ENCODE peak calls at places on chromosomes 5 and 9, in four cellular contexts. One of them, this sample, is unnamed. For H3K4me1, H3K27me3 and H3K9me3, the result is how much of the 10 kb centered on the place peaks cover.

GRCh38 chr5:158471179-158471924 is 612.4 kb upstream of the CLINT1 start:
- DNase-seq in MM.1S: no peak
- DNase-seq in uterus: no peak
- DNase-seq in cardiac muscle cell: no peak
- DNase-seq in this sample: no peak

GRCh38 chr5:851076-851475 is 290 bp upstream of the ZDHHC11 start:
- DNase-seq in MM.1S: no peak
- DNase-seq in cardiac muscle cell: no peak
- DNase-seq in uterus: peak
- DNase-seq in this sample: no peak

GRCh38 chr5:180113660-180114303 is 42.2 kb upstream of the RNF130 start:
- DNase-seq in cardiac muscle cell: no peak
- DNase-seq in MM.1S: no peak
- DNase-seq in uterus: no peak
- DNase-seq in this sample: peak

GRCh38 chr9:87346061-87346665 is 151.5 kb upstream of the DAPK1 start:
- DNase-seq in MM.1S: no peak
- DNase-seq in cardiac muscle cell: no peak
- DNase-seq in uterus: no peak
- DNase-seq in this sample: no peak

GRCh38 chr5:18433336-18433735 is 799.1 kb downstream of the TAF11L14 start:
- DNase-seq in MM.1S: no peak
- DNase-seq in cardiac muscle cell: peak
- DNase-seq in uterus: no peak
- DNase-seq in this sample: no peak

GRCh38 chr5:176806137-176806536 is 4.2 kb upstream of the UNC5A start:
- DNase-seq in uterus: no peak
- DNase-seq in cardiac muscle cell: peak
- DNase-seq in MM.1S: no peak
- DNase-seq in this sample: no peak

GRCh38 chr9:117782931-117783788 is 79.0 kb downstream of the TLR4 start:
- DNase-seq in uterus: peak
- DNase-seq in cardiac muscle cell: peak
- DNase-seq in MM.1S: peak
- DNase-seq in this sample: peak

GRCh38 chr9:127166651-127167524 is 44.5 kb upstream of the ANGPTL2 start:
- DNase-seq in cardiac muscle cell: no peak
- DNase-seq in MM.1S: peak
- DNase-seq in uterus: peak
- DNase-seq in this sample: no peak

GRCh38 chr9:89113851-89114250 is 64.8 kb downstream of the SHC3 start:
- DNase-seq in cardiac muscle cell: no peak
- DNase-seq in MM.1S: no peak
- DNase-seq in uterus: no peak
- DNase-seq in this sample: no peak

GRCh38 chr5:134887593-134888159 is 13.5 kb downstream of the TXNDC15 start:
- DNase-seq in uterus: no peak
- DNase-seq in MM.1S: no peak
- DNase-seq in cardiac muscle cell: no peak
- DNase-seq in this sample: no peak

GRCh38 chr5:39657943-39658342 is 233.2 kb upstream of the DAB2 start:
- DNase-seq in uterus: no peak
- DNase-seq in cardiac muscle cell: no peak
- DNase-seq in MM.1S: peak
- DNase-seq in this sample: no peak

GRCh38 chr9:129631673-129632129 is 5.7 kb downstream of the NTMT1 start:
- DNase-seq in uterus: no peak
- DNase-seq in cardiac muscle cell: no peak
- DNase-seq in MM.1S: no peak
- DNase-seq in this sample: no peak
- H3K4me1 ChIP-seq in uterus: under half
- H3K4me1 ChIP-seq in cardiac muscle cell: under half
- H3K4me1 ChIP-seq in MM.1S: under half
- H3K4me1 ChIP-seq in this sample: under half

GRCh38 chr9:69153707-69154521 is 20.2 kb upstream of the TJP2 start:
- DNase-seq in cardiac muscle cell: no peak
- DNase-seq in uterus: no peak
- DNase-seq in MM.1S: no peak
- DNase-seq in this sample: no peak

GRCh38 chr9:69149321-69149807 is 24.7 kb upstream of the TJP2 start:
- DNase-seq in uterus: no peak
- DNase-seq in cardiac muscle cell: peak
- DNase-seq in MM.1S: no peak
- DNase-seq in this sample: peak

GRCh38 chr9:69147041-69147834 is 26.8 kb upstream of the TJP2 start:
- DNase-seq in cardiac muscle cell: no peak
- DNase-seq in uterus: no peak
- DNase-seq in MM.1S: no peak
- DNase-seq in this sample: peak

GRCh38 chr9:69155341-69156030 is 18.6 kb upstream of the TJP2 start:
- DNase-seq in uterus: no peak
- DNase-seq in MM.1S: no peak
- DNase-seq in cardiac muscle cell: no peak
- DNase-seq in this sample: no peak

DNA sequence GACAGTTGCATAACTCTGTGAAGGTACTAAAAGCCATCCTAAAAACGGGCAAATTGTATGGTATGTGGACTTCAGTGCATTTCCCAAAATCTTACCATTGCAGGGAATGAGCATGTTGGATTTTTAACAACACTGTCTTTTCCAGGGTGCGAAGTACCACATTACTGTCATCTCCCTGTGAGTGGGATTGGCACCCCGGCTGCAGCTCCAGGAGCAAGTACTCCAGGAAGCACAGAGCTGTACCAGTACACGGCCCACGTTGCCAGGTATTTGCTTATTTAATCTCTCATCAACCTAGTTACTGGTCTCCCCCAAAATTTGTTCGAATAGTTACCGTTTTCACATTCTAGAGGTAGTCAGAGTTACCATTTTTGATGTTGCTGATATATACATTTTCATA is 22.6 kb upstream of the TJP2 start:
- DNase-seq in cardiac muscle cell: no peak
- DNase-seq in uterus: no peak
- DNase-seq in MM.1S: no peak
- DNase-seq in this sample: no peak
- H3K27me3 ChIP-seq in cardiac muscle cell: under half
- H3K27me3 ChIP-seq in uterus: under half
- H3K27me3 ChIP-seq in MM.1S: under half
- H3K27me3 ChIP-seq in this sample: under half

GRCh38 chr9:92614123-92614510 is 55.8 kb downstream of the IPPK start:
- DNase-seq in uterus: peak
- DNase-seq in cardiac muscle cell: no peak
- DNase-seq in MM.1S: no peak
- DNase-seq in this sample: no peak
- H3K9me3 ChIP-seq in uterus: under half
- H3K9me3 ChIP-seq in cardiac muscle cell: under half
- H3K9me3 ChIP-seq in MM.1S: under half
- H3K9me3 ChIP-seq in this sample: under half

GRCh38 chr9:96581301-96581700 is 38.3 kb downstream of the CDC14B start:
- DNase-seq in cardiac muscle cell: no peak
- DNase-seq in MM.1S: no peak
- DNase-seq in uterus: no peak
- DNase-seq in this sample: no peak
- H3K4me1 ChIP-seq in cardiac muscle cell: under half
- H3K4me1 ChIP-seq in MM.1S: under half
- H3K4me1 ChIP-seq in uterus: under half
- H3K4me1 ChIP-seq in this sample: under half

DNA sequence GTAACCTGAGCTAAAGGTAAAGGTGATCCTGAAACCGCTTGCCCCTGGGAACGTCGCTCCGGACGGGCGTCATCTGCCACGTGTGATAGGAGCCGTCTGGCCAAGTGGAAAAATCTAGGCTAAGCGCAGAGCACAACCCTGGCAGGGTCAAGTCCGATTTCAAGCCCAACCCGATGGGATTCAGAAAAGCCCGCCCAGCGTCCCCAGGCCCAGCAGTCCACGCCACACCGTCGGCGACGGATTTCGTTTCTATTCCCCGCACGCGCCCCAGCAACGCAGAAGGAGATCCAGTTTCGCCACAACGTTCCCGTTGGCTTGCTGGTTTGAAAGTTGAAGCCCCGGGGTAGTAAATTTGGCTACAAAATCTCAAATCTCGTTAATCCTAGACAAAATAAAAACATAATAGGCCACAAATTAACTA is 32.4 kb upstream of the NFIB start:
- DNase-seq in cardiac muscle cell: no peak
- DNase-seq in uterus: no peak
- DNase-seq in MM.1S: no peak
- DNase-seq in this sample: no peak
- H3K27me3 ChIP-seq in cardiac muscle cell: half or more
- H3K27me3 ChIP-seq in uterus: under half
- H3K27me3 ChIP-seq in MM.1S: under half
- H3K27me3 ChIP-seq in this sample: under half

This sample was measured in SJSA1.